ENCODE peak calls at places on chromosomes 6 and 20, in four cellular contexts. One of them, this sample, is unnamed.

GRCh38 chr6:137227872-137228302 is 8.7 kb upstream of the IFNGR1 start:
- DNase-seq in spleen: no peak
- DNase-seq in left ventricle myocardium inferior: no peak
- DNase-seq in cardiac fibroblast: peak; percentile 31
- DNase-seq in this sample: peak; percentile 39

GRCh38 chr6:36387440-36388303 is at the start of gene ETV7:
- DNase-seq in cardiac fibroblast: peak; percentile 26
- DNase-seq in spleen: peak; percentile 84
- DNase-seq in left ventricle myocardium inferior: no peak
- DNase-seq in this sample: peak; percentile 82

GRCh38 chr6:131061771-131062160 is 1.3 kb downstream of the EPB41L2 start:
- DNase-seq in cardiac fibroblast: no peak
- DNase-seq in spleen: no peak
- DNase-seq in left ventricle myocardium inferior: no peak
- DNase-seq in this sample: peak; percentile 5

GRCh38 chr6:158262755-158263154 is 49.5 kb upstream of the TULP4 start:
- DNase-seq in left ventricle myocardium inferior: no peak
- DNase-seq in cardiac fibroblast: no peak
- DNase-seq in spleen: no peak
- DNase-seq in this sample: no peak

GRCh38 chr20:38628580-38629470 is 27.2 kb downstream of the ARHGAP40 start:
- DNase-seq in cardiac fibroblast: no peak
- DNase-seq in spleen: no peak
- DNase-seq in left ventricle myocardium inferior: no peak
- DNase-seq in this sample: no peak

GRCh38 chr6:21593927-21594421 is 423 bp downstream of the SOX4 start:
- DNase-seq in spleen: no peak
- DNase-seq in left ventricle myocardium inferior: no peak
- DNase-seq in cardiac fibroblast: peak; percentile 72
- DNase-seq in this sample: peak; percentile 61

GRCh38 chr6:105675715-105676397 is 273.0 kb upstream of the PREP start:
- DNase-seq in cardiac fibroblast: peak; percentile 20
- DNase-seq in left ventricle myocardium inferior: no peak
- DNase-seq in spleen: no peak
- DNase-seq in this sample: no peak

GRCh38 chr6:101402618-101403002 is 9.1 kb downstream of the GRIK2 start:
- DNase-seq in spleen: no peak
- DNase-seq in left ventricle myocardium inferior: no peak
- DNase-seq in cardiac fibroblast: peak; percentile 14
- DNase-seq in this sample: no peak

GRCh38 chr6:27672113-27672799 is 199.4 kb upstream of the ZNF184 start:
- DNase-seq in spleen: no peak
- DNase-seq in cardiac fibroblast: peak; percentile 51
- DNase-seq in left ventricle myocardium inferior: no peak
- DNase-seq in this sample: peak; percentile 24

GRCh38 chr6:127397729-127398609 is 54.6 kb upstream of the ECHDC1 start:
- DNase-seq in cardiac fibroblast: peak; percentile 68
- DNase-seq in left ventricle myocardium inferior: no peak
- DNase-seq in spleen: no peak
- DNase-seq in this sample: peak; percentile 24

GRCh38 chr6:69343856-69344255 is 453.0 kb downstream of the LMBRD1 start:
- DNase-seq in spleen: no peak
- DNase-seq in left ventricle myocardium inferior: no peak
- DNase-seq in cardiac fibroblast: peak; percentile 0
- DNase-seq in this sample: no peak

GRCh38 chr20:53829086-53829703 is 235.6 kb upstream of the ZNF217 start:
- DNase-seq in spleen: no peak
- DNase-seq in cardiac fibroblast: peak; percentile 95
- DNase-seq in left ventricle myocardium inferior: no peak
- DNase-seq in this sample: peak; percentile 46

GRCh38 chr6:34658605-34659218 is 37.9 kb downstream of the ILRUN start:
- DNase-seq in spleen: no peak
- DNase-seq in cardiac fibroblast: no peak
- DNase-seq in left ventricle myocardium inferior: no peak
- DNase-seq in this sample: no peak

GRCh38 chr6:34657307-34657978 is 39.1 kb downstream of the ILRUN start:
- DNase-seq in cardiac fibroblast: peak; percentile 83
- DNase-seq in left ventricle myocardium inferior: no peak
- DNase-seq in spleen: no peak
- DNase-seq in this sample: peak; percentile 98

GRCh38 chr6:34654061-34654460 is 42.5 kb downstream of the ILRUN start:
- DNase-seq in cardiac fibroblast: no peak
- DNase-seq in spleen: no peak
- DNase-seq in left ventricle myocardium inferior: no peak
- DNase-seq in this sample: no peak

GRCh38 chr6:34657037-34657306 is 39.6 kb downstream of the ILRUN start:
- DNase-seq in spleen: no peak
- DNase-seq in left ventricle myocardium inferior: no peak
- DNase-seq in cardiac fibroblast: peak; percentile 73
- DNase-seq in this sample: no peak

GRCh38 chr6:34656378-34657036 is 40.1 kb downstream of the ILRUN start:
- DNase-seq in cardiac fibroblast: peak; percentile 54
- DNase-seq in left ventricle myocardium inferior: no peak
- DNase-seq in spleen: no peak
- DNase-seq in this sample: peak; percentile 73
- H3K4me3 ChIP-seq in cardiac fibroblast: peak overlapping the region; percentile 48
- H3K4me3 ChIP-seq in left ventricle myocardium inferior: peak overlapping the region; percentile 59
- H3K4me3 ChIP-seq in spleen: no peak overlapping the region
- H3K4me3 ChIP-seq in this sample: peak overlapping the region; percentile 6

GRCh38 chr20:47921306-47922279 is 136.3 kb upstream of the SULF2 start:
- DNase-seq in spleen: no peak
- DNase-seq in cardiac fibroblast: peak; percentile 9
- DNase-seq in left ventricle myocardium inferior: no peak
- DNase-seq in this sample: no peak
- H3K4me3 ChIP-seq in spleen: no peak overlapping the region
- H3K4me3 ChIP-seq in cardiac fibroblast: no peak overlapping the region
- H3K4me3 ChIP-seq in left ventricle myocardium inferior: no peak overlapping the region
- H3K4me3 ChIP-seq in this sample: no peak overlapping the region

GRCh38 chr6:85476532-85476931 is 26.6 kb downstream of the NT5E start:
- DNase-seq in left ventricle myocardium inferior: no peak
- DNase-seq in spleen: no peak
- DNase-seq in cardiac fibroblast: no peak
- DNase-seq in this sample: no peak
- H3K4me3 ChIP-seq in left ventricle myocardium inferior: no peak overlapping the region
- H3K4me3 ChIP-seq in spleen: no peak overlapping the region
- H3K4me3 ChIP-seq in cardiac fibroblast: no peak overlapping the region
- H3K4me3 ChIP-seq in this sample: no peak overlapping the region

GRCh38 chr6:79697430-79697829 is 66.3 kb downstream of the SH3BGRL2 start:
- DNase-seq in left ventricle myocardium inferior: no peak
- DNase-seq in cardiac fibroblast: no peak
- DNase-seq in spleen: no peak
- DNase-seq in this sample: no peak

GRCh38 chr6:79702701-79703100 is 71.6 kb downstream of the SH3BGRL2 start:
- DNase-seq in left ventricle myocardium inferior: no peak
- DNase-seq in spleen: no peak
- DNase-seq in cardiac fibroblast: no peak
- DNase-seq in this sample: no peak

GRCh38 chr6:79704200-79704599 is 73.1 kb downstream of the SH3BGRL2 start:
- DNase-seq in left ventricle myocardium inferior: no peak
- DNase-seq in spleen: no peak
- DNase-seq in cardiac fibroblast: no peak
- DNase-seq in this sample: no peak

GRCh38 chr6:79694623-79695311 is 63.6 kb downstream of the SH3BGRL2 start:
- DNase-seq in cardiac fibroblast: no peak
- DNase-seq in left ventricle myocardium inferior: no peak
- DNase-seq in spleen: no peak
- DNase-seq in this sample: no peak

DNA sequence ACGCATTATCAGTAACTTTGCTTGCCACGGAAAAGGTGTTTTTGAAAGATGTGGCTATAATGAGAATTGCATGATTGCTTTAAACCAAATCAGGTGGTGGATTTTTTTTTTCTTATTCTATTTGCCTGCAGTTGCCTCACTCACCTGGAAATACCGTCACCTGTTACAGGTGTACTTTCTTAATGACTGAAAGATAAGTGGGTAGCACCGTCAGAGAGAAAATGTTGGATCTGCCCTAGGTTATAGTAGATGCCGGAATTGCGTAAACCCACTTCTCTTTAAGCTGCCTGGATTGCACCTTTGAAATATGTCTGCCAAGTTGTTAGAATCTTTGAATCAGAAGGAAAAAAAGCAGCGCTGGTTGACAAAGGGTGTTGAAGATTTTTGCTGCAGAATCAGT is 68.5 kb downstream of the SH3BGRL2 start:
- DNase-seq in cardiac fibroblast: no peak
- DNase-seq in left ventricle myocardium inferior: no peak
- DNase-seq in spleen: no peak
- DNase-seq in this sample: no peak
- H3K4me3 ChIP-seq in cardiac fibroblast: no peak overlapping the region
- H3K4me3 ChIP-seq in left ventricle myocardium inferior: no peak overlapping the region
- H3K4me3 ChIP-seq in spleen: no peak overlapping the region
- H3K4me3 ChIP-seq in this sample: no peak overlapping the region

DNA sequence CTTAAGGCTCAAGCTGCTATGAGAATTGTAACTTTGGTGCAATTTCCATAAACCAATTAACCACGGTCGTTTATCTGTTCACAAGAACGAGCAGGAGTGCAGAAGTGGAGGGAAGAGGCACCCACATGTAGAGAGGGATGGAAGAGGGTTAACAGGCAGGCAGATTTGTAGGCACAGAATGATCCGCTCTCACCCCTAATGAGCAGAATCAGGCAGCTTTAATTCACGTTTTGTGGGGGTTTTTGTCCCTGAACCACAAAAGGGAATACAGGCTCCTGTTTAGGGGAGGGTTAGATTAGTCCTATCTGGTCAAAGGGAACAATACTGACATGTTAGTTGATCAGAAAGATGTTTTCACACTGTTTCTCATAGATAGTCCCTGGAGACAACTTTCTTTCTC is 959.1 kb downstream of the TFAP2A start:
- DNase-seq in cardiac fibroblast: no peak
- DNase-seq in spleen: no peak
- DNase-seq in left ventricle myocardium inferior: no peak
- DNase-seq in this sample: no peak
- H3K4me3 ChIP-seq in cardiac fibroblast: no peak overlapping the region
- H3K4me3 ChIP-seq in spleen: no peak overlapping the region
- H3K4me3 ChIP-seq in left ventricle myocardium inferior: no peak overlapping the region
- H3K4me3 ChIP-seq in this sample: no peak overlapping the region

GRCh38 chr20:25991051-25991755 is 294.6 kb upstream of the ZNF337 start:
- DNase-seq in left ventricle myocardium inferior: no peak
- DNase-seq in cardiac fibroblast: no peak
- DNase-seq in spleen: peak; percentile 47
- DNase-seq in this sample: no peak
- H3K4me3 ChIP-seq in left ventricle myocardium inferior: no peak overlapping the region
- H3K4me3 ChIP-seq in cardiac fibroblast: no peak overlapping the region
- H3K4me3 ChIP-seq in spleen: no peak overlapping the region
- H3K4me3 ChIP-seq in this sample: no peak overlapping the region

GRCh38 chr6:44933113-44933512 is 395.0 kb upstream of the RUNX2 start:
- DNase-seq in cardiac fibroblast: no peak
- DNase-seq in spleen: no peak
- DNase-seq in left ventricle myocardium inferior: no peak
- DNase-seq in this sample: peak; percentile 20
- H3K4me3 ChIP-seq in cardiac fibroblast: no peak overlapping the region
- H3K4me3 ChIP-seq in spleen: no peak overlapping the region
- H3K4me3 ChIP-seq in left ventricle myocardium inferior: no peak overlapping the region
- H3K4me3 ChIP-seq in this sample: no peak overlapping the region

GRCh38 chr20:19275038-19275629 is 62.7 kb downstream of the SLC24A3 start:
- DNase-seq in spleen: no peak
- DNase-seq in cardiac fibroblast: no peak
- DNase-seq in left ventricle myocardium inferior: no peak
- DNase-seq in this sample: no peak

GRCh38 chr20:19274001-19274400 is 61.6 kb downstream of the SLC24A3 start:
- DNase-seq in cardiac fibroblast: no peak
- DNase-seq in left ventricle myocardium inferior: no peak
- DNase-seq in spleen: no peak
- DNase-seq in this sample: no peak

GRCh38 chr20:19277381-19277780 is 64.9 kb downstream of the SLC24A3 start:
- DNase-seq in cardiac fibroblast: no peak
- DNase-seq in spleen: no peak
- DNase-seq in left ventricle myocardium inferior: no peak
- DNase-seq in this sample: no peak

GRCh38 chr20:19274412-19275015 is 62.1 kb downstream of the SLC24A3 start:
- DNase-seq in spleen: no peak
- DNase-seq in cardiac fibroblast: no peak
- DNase-seq in left ventricle myocardium inferior: peak; percentile 43
- DNase-seq in this sample: peak; percentile 6

DNA sequence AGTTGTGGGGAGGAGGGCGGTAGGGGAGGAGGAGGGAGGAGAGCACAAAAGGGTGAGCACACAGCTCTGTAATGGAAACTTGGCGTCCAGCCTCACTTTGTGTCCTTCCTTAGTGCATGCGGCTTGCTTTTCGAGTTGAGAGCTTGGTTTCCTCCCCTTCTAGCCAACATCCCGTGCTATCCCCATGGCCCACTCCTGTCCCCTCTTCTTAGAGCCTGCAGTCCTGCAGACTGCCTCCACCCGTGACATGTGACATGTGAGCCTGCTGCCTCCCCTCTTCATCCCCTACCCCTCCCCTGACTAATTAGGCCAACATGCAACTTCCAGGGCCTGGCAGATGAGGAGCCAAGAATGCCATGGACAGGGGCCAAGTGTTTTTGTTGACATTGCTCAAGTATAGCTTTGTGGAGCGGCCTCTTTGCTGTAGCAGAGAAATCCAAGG is 63.2 kb downstream of the SLC24A3 start:
- DNase-seq in cardiac fibroblast: peak; percentile 57
- DNase-seq in spleen: no peak
- DNase-seq in left ventricle myocardium inferior: peak; percentile 59
- DNase-seq in this sample: peak; percentile 49
- H3K4me3 ChIP-seq in cardiac fibroblast: no peak overlapping the region
- H3K4me3 ChIP-seq in spleen: no peak overlapping the region
- H3K4me3 ChIP-seq in left ventricle myocardium inferior: no peak overlapping the region
- H3K4me3 ChIP-seq in this sample: no peak overlapping the region

GRCh38 chr20:35467339-35468224 is 12.2 kb downstream of the CEP250 start:
- DNase-seq in left ventricle myocardium inferior: no peak
- DNase-seq in spleen: no peak
- DNase-seq in cardiac fibroblast: peak; percentile 68
- DNase-seq in this sample: peak; percentile 20
- H3K4me3 ChIP-seq in left ventricle myocardium inferior: no peak overlapping the region
- H3K4me3 ChIP-seq in spleen: no peak overlapping the region
- H3K4me3 ChIP-seq in cardiac fibroblast: no peak overlapping the region
- H3K4me3 ChIP-seq in this sample: no peak overlapping the region

This sample was measured in small intestine.